ENCODE peak calls at places on chromosomes 13 and 19, in seven cellular contexts. C, X, I, L, Y, U and R are unnamed samples. For H3K27me3, the result is how much of the 10 kb centered on the place peaks cover.

GRCh38 chr13:73514208-73514607 is 455.4 kb downstream of the KLF5 start:
- DNase-seq in Y (no peak), X (no peak), I (no peak), C (no peak), U (no peak), L (no peak), R (no peak)

GRCh38 chr13:94073006-94073744 is 406.3 kb downstream of the DCT start:
- DNase-seq in I (no peak), C (peak), Y (peak), L (no peak), U (no peak), X (no peak), R (no peak)

GRCh38 chr13:26480246-26480855 is 77.1 kb upstream of the WASF3 start:
- DNase-seq in Y (no peak), I (no peak), X (no peak), C (peak), L (no peak), U (no peak), R (no peak)

GRCh38 chr19:48501446-48501960 is 10.1 kb downstream of the LMTK3 start:
- DNase-seq in I (peak), C (no peak), Y (no peak), L (no peak), U (peak), X (no peak), R (peak)

GRCh38 chr19:37981785-37982475 is 74.9 kb downstream of the SIPA1L3 start:
- DNase-seq in L (no peak), I (no peak), U (peak), X (no peak), C (peak), Y (no peak), R (no peak)

GRCh38 chr19:29675120-29675649 is 9.9 kb downstream of the PLEKHF1 start:
- DNase-seq in X (no peak), U (peak), Y (no peak), L (no peak), C (no peak), I (no peak), R (no peak)

GRCh38 chr19:44582581-44583265 is 30.6 kb upstream of the IGSF23 start:
- DNase-seq in Y (no peak), C (no peak), I (no peak), L (no peak), U (no peak), X (peak), R (peak)

GRCh38 chr19:36573948-36574726 is 1.0 kb upstream of the ZNF529 start:
- DNase-seq in U (no peak), I (no peak), L (no peak), Y (no peak), X (no peak), C (peak), R (no peak)

GRCh38 chr19:46107371-46107770 is 17.1 kb downstream of the IGFL3 start:
- DNase-seq in U (no peak), X (no peak), I (no peak), L (no peak), C (peak), Y (no peak), R (no peak)

GRCh38 chr19:23771761-23772667 is 13.3 kb upstream of the ZNF681 start:
- DNase-seq in U (no peak), Y (no peak), C (no peak), X (no peak), L (no peak), I (no peak), R (no peak)

GRCh38 chr13:20411638-20412342 is 113.9 kb downstream of the CRYL1 start:
- DNase-seq in L (no peak), X (no peak), C (no peak), Y (no peak), U (no peak), I (peak), R (no peak)

GRCh38 chr19:46514589-46515289 is 19.1 kb upstream of the PNMA8B start:
- DNase-seq in Y (no peak), L (no peak), X (no peak), C (no peak), U (no peak), I (no peak), R (no peak)

GRCh38 chr19:7926021-7926726 is at the start of gene CTXN1:
- DNase-seq in Y (no peak), U (peak), C (no peak), I (peak), L (peak), X (peak), R (peak)

GRCh38 chr13:104385409-104385808 is 1319.2 kb upstream of the SLC10A2 start:
- DNase-seq in C (peak), Y (peak), I (no peak), L (no peak), U (no peak), X (no peak), R (no peak)

GRCh38 chr13:95641291-95641811 is 3.2 kb downstream of the DZIP1 start:
- DNase-seq in C (peak), L (no peak), Y (no peak), U (no peak), X (no peak), I (no peak), R (no peak)

GRCh38 chr19:33468361-33469170 is 53.0 kb downstream of the PEPD start:
- DNase-seq in I (no peak), Y (peak), L (no peak), U (peak), X (no peak), C (peak), R (no peak)

GRCh38 chr19:4357095-4357797 is 13.9 kb downstream of the MPND start:
- DNase-seq in I (no peak), X (peak), C (no peak), U (peak), Y (no peak), L (no peak), R (no peak)

GRCh38 chr19:13832096-13832495 is 36.9 kb downstream of the ZSWIM4 start:
- DNase-seq in I (no peak), L (no peak), C (no peak), Y (no peak), U (no peak), X (no peak), R (no peak)

GRCh38 chr19:50377051-50377441 is 789 bp downstream of the NR1H2 start:
- DNase-seq in X (peak), L (no peak), C (no peak), U (peak), I (no peak), Y (no peak), R (peak)

GRCh38 chr13:50393641-50394040 is 378.4 kb downstream of the KCNRG start:
- DNase-seq in Y (no peak), X (no peak), C (peak), L (peak), I (no peak), U (no peak), R (peak)

GRCh38 chr19:49614096-49614857 is 23.3 kb downstream of the PRR12 start:
- DNase-seq in U (no peak), C (peak), L (no peak), Y (peak), I (no peak), X (no peak), R (no peak)

GRCh38 chr13:30033681-30034447 is 183.4 kb upstream of the UBL3 start:
- DNase-seq in U (no peak), L (no peak), C (peak), Y (peak), I (no peak), X (no peak), R (no peak)

GRCh38 chr19:12647490-12648071 is 19.0 kb downstream of the MAN2B1 start:
- DNase-seq in Y (no peak), I (no peak), X (peak), C (no peak), L (no peak), U (peak), R (no peak)

GRCh38 chr19:3250675-3251074 is 26.2 kb downstream of the CELF5 start:
- DNase-seq in I (no peak), L (no peak), U (no peak), Y (no peak), X (peak), C (no peak), R (peak)

GRCh38 chr19:43534811-43535761 is 2.1 kb downstream of the ZNF575 start:
- DNase-seq in U (peak), C (no peak), I (no peak), L (peak), Y (no peak), X (peak), R (peak)

GRCh38 chr19:43560687-43561086 is 14.6 kb downstream of the XRCC1 start:
- DNase-seq in Y (no peak), L (no peak), C (no peak), X (no peak), I (no peak), U (no peak), R (no peak)

GRCh38 chr13:111252449-111253124 is 67.9 kb upstream of the TEX29 start:
- DNase-seq in X (no peak), Y (peak), C (peak), L (no peak), I (no peak), U (no peak), R (no peak)

GRCh38 chr13:100597253-100597652 is 8.7 kb upstream of the GGACT start:
- DNase-seq in C (peak), X (no peak), U (no peak), Y (no peak), L (no peak), I (no peak), R (no peak)

GRCh38 chr19:8573316-8573715 is 3.9 kb downstream of the MYO1F start:
- DNase-seq in Y (no peak), U (no peak), I (no peak), X (no peak), C (no peak), L (no peak), R (no peak)

GRCh38 chr13:101767096-101767495 is 314.6 kb downstream of the ITGBL1 start:
- DNase-seq in U (no peak), I (no peak), C (no peak), X (no peak), Y (no peak), L (no peak), R (no peak)

GRCh38 chr13:40048551-40048950 is 393.1 kb downstream of the COG6 start:
- DNase-seq in X (no peak), C (no peak), U (no peak), Y (no peak), L (no peak), I (no peak), R (no peak)

GRCh38 chr13:95784161-95784880 is 107.4 kb downstream of the DNAJC3 start:
- DNase-seq in X (no peak), Y (peak), C (peak), I (no peak), L (no peak), U (no peak), R (no peak)

GRCh38 chr13:39350461-39350881 is 252.5 kb downstream of the LHFPL6 start:
- DNase-seq in Y (no peak), X (no peak), L (no peak), U (no peak), C (no peak), I (no peak), R (no peak)

GRCh38 chr13:113991191-113991669 is 17.4 kb upstream of the C13orf46 start:
- DNase-seq in X (peak), I (no peak), U (peak), Y (no peak), C (no peak), L (no peak), R (no peak)

GRCh38 chr19:52524086-52524485 is 3.4 kb upstream of the ZNF808 start:
- DNase-seq in U (no peak), I (no peak), X (no peak), Y (no peak), L (no peak), C (no peak), R (no peak)

GRCh38 chr19:33794578-33795369 is 1.9 kb upstream of the KCTD15 start:
- DNase-seq in C (no peak), U (no peak), L (peak), X (peak), Y (no peak), I (no peak), R (peak)

GRCh38 chr13:63393112-63393511 is 1977.5 kb upstream of the PCDH20 start:
- DNase-seq in C (no peak), Y (no peak), I (no peak), L (no peak), U (no peak), X (no peak), R (no peak)

GRCh38 chr19:43639507-43640423 is at the start of gene CADM4:
- DNase-seq in L (peak), U (no peak), C (no peak), I (no peak), X (peak), Y (no peak), R (peak)

GRCh38 chr19:33580645-33581037 is 41.1 kb upstream of the CHST8 start:
- DNase-seq in L (no peak), X (no peak), U (no peak), Y (no peak), I (no peak), C (no peak), R (no peak)

GRCh38 chr19:1445185-1445931 is 4.6 kb upstream of the APC2 start:
- DNase-seq in Y (no peak), U (no peak), L (peak), X (peak), I (peak), C (no peak), R (peak)
- H3K4me3 ChIP-seq in Y (peak), U (peak), L (peak), X (peak), I (peak), C (peak), R (peak)

GRCh38 chr13:27869436-27870090 is 50.2 kb upstream of the PDX1 start:
- DNase-seq in I (no peak), C (no peak), L (no peak), U (no peak), X (no peak), Y (no peak), R (no peak)
- H3K27me3 ChIP-seq in I (under half), C (under half), L (under half), U (under half), X (under half), Y (under half), R (half or more)

DNA sequence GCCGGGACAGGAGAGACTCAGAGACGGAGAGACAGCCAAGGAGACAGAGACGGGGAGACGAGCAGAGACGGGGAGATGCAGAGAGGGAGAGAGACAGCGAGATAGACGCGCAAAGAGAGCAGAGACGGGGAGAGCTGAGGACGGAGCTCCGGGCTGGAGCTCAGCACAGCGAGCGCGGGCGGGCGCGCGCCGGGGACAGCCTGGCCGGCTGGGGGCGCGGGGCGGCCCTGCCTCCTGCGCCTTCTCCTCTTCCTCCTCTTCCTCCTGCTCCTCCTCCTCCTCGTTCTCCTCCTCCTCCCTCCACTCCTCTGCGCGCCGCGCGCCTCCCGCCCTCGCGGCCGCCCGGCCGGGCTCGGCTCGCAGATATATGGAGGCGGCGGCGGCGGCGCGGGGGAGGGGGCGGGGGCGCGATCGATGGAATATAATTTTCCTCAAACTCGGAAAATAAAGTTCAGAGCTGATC is at the start of gene ERFL:
- DNase-seq in Y (no peak), X (peak), U (no peak), L (no peak), C (no peak), I (peak), R (no peak)
- H3K4me3 ChIP-seq in Y (peak), X (peak), U (peak), L (peak), C (peak), I (peak), R (peak)

DNA sequence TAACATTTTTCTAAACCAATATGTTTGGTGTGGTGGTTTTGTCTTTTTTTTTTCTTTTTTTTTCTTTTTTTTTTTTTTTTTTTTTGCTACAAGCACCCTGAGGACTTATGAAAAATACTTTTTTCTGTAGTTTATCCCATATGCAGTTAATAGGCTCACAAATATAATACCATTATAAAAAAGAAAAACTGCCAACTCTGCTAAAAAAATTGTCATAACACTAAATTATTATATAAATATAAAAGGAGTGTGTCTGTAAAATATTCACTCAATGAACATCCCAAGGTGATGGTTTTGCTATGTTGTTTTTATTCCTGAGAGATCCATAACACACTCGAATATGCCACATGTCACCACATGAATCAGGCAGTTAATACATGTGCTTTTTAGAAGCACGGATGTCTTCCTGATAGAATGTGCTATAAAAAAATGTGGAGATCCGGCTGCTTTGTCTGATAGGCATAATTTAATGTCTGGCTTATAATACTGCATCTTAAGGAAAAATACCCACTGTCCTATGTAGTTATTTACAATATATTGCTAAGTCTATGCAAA is 110.7 kb upstream of the ZNF507 start:
- DNase-seq in I (no peak), C (no peak), X (no peak), U (no peak), L (no peak), Y (no peak), R (no peak)
- H3K27me3 ChIP-seq in I (half or more), C (under half), X (under half), U (under half), L (under half), Y (under half), R (under half)

GRCh38 chr19:1410136-1410786 is 2.9 kb downstream of the DAZAP1 start:
- DNase-seq in Y (no peak), U (no peak), I (no peak), L (no peak), X (no peak), C (peak), R (no peak)
- H3K4me3 ChIP-seq in Y (peak), U (no peak), I (no peak), L (peak), X (no peak), C (peak), R (no peak)